ENCODE peak calls at places on chromosomes 16 and 17, in six cellular contexts. E is CD8-positive, alpha-beta T cell; O is prostate gland; Y is psoas muscle; R is suprapubic skin; S is CD4-positive, CD25-positive, alpha-beta regulatory T cell. P is an unnamed sample. For H3K9me3, the result is how much of the 10 kb centered on the place peaks cover.

GRCh38 chr16:77225182-77225581 is 26.0 kb downstream of the SYCE1L start:
- DNase-seq in E (no peak), O (no peak), Y (no peak), R (no peak), S (no peak), P (no peak)

GRCh38 chr17:6069611-6070279 is 434 bp upstream of the WSCD1 start:
- DNase-seq in E (no peak), O (no peak), Y (peak), R (no peak), S (no peak), P (no peak)

GRCh38 chr16:3954411-3954921 is 74.0 kb upstream of the CREBBP start:
- DNase-seq in E (no peak), O (no peak), Y (peak), R (peak), S (no peak), P (peak)

GRCh38 chr17:42975265-42975664 is 4.6 kb downstream of the PTGES3L start:
- DNase-seq in E (no peak), O (no peak), Y (no peak), R (no peak), S (no peak), P (no peak)

GRCh38 chr17:45131616-45132301 is 556 bp downstream of the PLCD3 start:
- DNase-seq in E (peak), O (no peak), Y (peak), R (no peak), S (peak), P (peak)

GRCh38 chr17:80337195-80337895 is 76.7 kb downstream of the RNF213 start:
- DNase-seq in E (no peak), O (no peak), Y (no peak), R (peak), S (no peak), P (no peak)

GRCh38 chr17:836154-836553 is 54.0 kb downstream of the MRM3 start:
- DNase-seq in E (no peak), O (no peak), Y (no peak), R (no peak), S (no peak), P (peak)

GRCh38 chr17:74433421-74434121 is 1.7 kb downstream of the GPRC5C start:
- DNase-seq in E (no peak), O (no peak), Y (no peak), R (no peak), S (no peak), P (no peak)

GRCh38 chr16:30068333-30068732 is 2.8 kb downstream of the ALDOA start:
- DNase-seq in E (no peak), O (no peak), Y (no peak), R (no peak), S (no peak), P (no peak)

GRCh38 chr16:31179153-31179746 is 689 bp upstream of the FUS start:
- DNase-seq in E (no peak), O (no peak), Y (peak), R (no peak), S (no peak), P (no peak)

GRCh38 chr17:72075995-72076677 is 44.7 kb upstream of the SOX9 start:
- DNase-seq in E (no peak), O (no peak), Y (no peak), R (no peak), S (no peak), P (no peak)

GRCh38 chr17:78435330-78436005 is 57.0 kb downstream of the PGS1 start:
- DNase-seq in E (no peak), O (no peak), Y (no peak), R (no peak), S (no peak), P (no peak)

GRCh38 chr16:68802190-68802589 is 41.1 kb upstream of the TANGO6 start:
- DNase-seq in E (no peak), O (no peak), Y (no peak), R (no peak), S (no peak), P (no peak)

GRCh38 chr16:5575846-5576245 is 478.3 kb upstream of the EEF2KMT start:
- DNase-seq in E (no peak), O (no peak), Y (no peak), R (no peak), S (no peak), P (no peak)

GRCh38 chr17:77391668-77392375 is 251.1 kb downstream of the SEC14L1 start:
- DNase-seq in E (no peak), O (no peak), Y (peak), R (peak), S (no peak), P (peak)

GRCh38 chr17:35664685-35665084 is 66.8 kb upstream of the RASL10B start:
- DNase-seq in E (no peak), O (no peak), Y (no peak), R (no peak), S (no peak), P (no peak)

GRCh38 chr16:84868829-84869457 is 49.2 kb downstream of the CRISPLD2 start:
- DNase-seq in E (no peak), O (no peak), Y (peak), R (no peak), S (no peak), P (peak)

GRCh38 chr17:62653831-62654829 is 26.7 kb downstream of the MRC2 start:
- DNase-seq in E (no peak), O (peak), Y (peak), R (peak), S (no peak), P (peak)

GRCh38 chr16:668519-669171 is 713 bp downstream of the RHOT2 start:
- DNase-seq in E (no peak), O (no peak), Y (no peak), R (no peak), S (no peak), P (no peak)

GRCh38 chr17:13490906-13491502 is 110.7 kb downstream of the HS3ST3A1 start:
- DNase-seq in E (no peak), O (no peak), Y (no peak), R (no peak), S (no peak), P (no peak)

GRCh38 chr17:48100160-48100559 is 1.1 kb downstream of the CBX1 start:
- DNase-seq in E (no peak), O (no peak), Y (no peak), R (no peak), S (no peak), P (no peak)

GRCh38 chr17:41689497-41690299 is 1.0 kb downstream of the EIF1 start:
- DNase-seq in E (peak), O (peak), Y (no peak), R (no peak), S (peak), P (peak)

GRCh38 chr16:70576431-70577255 is 53.0 kb downstream of the SF3B3 start:
- DNase-seq in E (no peak), O (no peak), Y (no peak), R (peak), S (no peak), P (peak)

GRCh38 chr17:36152639-36153120 is 23.8 kb downstream of the TBC1D3B start:
- DNase-seq in E (no peak), O (no peak), Y (no peak), R (no peak), S (no peak), P (no peak)

GRCh38 chr17:47165137-47165536 is 24.0 kb downstream of the CDC27 start:
- DNase-seq in E (no peak), O (no peak), Y (no peak), R (no peak), S (no peak), P (no peak)

GRCh38 chr16:27048316-27048715 is 18.4 kb upstream of the C16orf82 start:
- DNase-seq in E (no peak), O (no peak), Y (no peak), R (no peak), S (no peak), P (no peak)

GRCh38 chr16:79768594-79768993 is 168.1 kb upstream of the MAF start:
- DNase-seq in E (no peak), O (no peak), Y (no peak), R (no peak), S (no peak), P (no peak)

GRCh38 chr17:66663041-66663494 is 171.8 kb upstream of the CACNG5 start:
- DNase-seq in E (no peak), O (no peak), Y (no peak), R (no peak), S (no peak), P (no peak)

GRCh38 chr16:2005646-2006045 is 4.0 kb downstream of the ZNF598 start:
- DNase-seq in E (no peak), O (no peak), Y (peak), R (no peak), S (no peak), P (no peak)

GRCh38 chr16:2002406-2003230 is 7.0 kb downstream of the ZNF598 start:
- DNase-seq in E (no peak), O (no peak), Y (peak), R (no peak), S (no peak), P (no peak)

GRCh38 chr16:2003231-2003826 is 6.3 kb downstream of the ZNF598 start:
- DNase-seq in E (no peak), O (no peak), Y (peak), R (no peak), S (no peak), P (no peak)

GRCh38 chr16:2004795-2005517 is 4.7 kb downstream of the ZNF598 start:
- DNase-seq in E (no peak), O (no peak), Y (peak), R (no peak), S (no peak), P (peak)

DNA sequence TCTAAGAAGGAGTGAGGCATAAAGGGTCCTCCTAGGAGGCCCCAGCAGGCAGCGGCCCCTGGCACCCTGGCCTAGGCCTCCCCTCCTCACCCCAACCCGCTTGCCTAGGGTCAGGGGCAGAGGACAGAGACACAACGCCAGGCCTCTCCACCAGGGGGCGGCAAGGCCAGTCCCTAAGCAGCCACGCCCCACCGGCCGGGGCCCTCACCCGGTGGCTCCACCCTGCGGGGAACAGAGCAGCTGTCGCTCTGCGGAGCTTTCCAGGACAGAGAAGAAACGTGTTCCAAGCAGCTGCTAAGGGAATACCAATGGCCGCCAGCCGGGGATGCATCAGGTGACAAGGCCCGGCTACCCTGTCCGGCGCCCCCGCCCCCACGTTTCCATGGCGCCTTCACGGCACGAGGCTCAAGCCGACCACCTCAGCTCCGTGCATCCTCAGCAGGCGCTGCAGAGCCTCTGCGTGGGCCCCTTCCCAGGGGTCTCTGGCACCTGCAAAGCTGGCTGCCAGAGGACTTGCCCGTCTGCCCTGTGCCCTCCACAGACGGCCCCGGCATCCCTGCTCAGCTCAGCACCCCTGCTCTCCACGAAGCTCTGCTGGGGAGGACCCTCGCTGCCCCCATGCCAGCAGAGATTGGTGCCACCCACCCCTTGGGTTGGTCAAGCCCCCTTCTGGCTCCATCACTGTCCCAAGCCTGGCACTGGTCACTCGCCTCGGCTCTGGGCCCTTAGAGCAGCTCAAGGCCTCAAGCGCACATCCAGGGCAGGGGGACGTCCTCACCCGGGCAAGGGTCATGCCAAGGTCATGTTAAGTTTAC is 5.6 kb downstream of the ZNF598 start:
- DNase-seq in E (peak), O (peak), Y (peak), R (peak), S (peak), P (peak)
- H3K4me3 ChIP-seq in E (no peak), O (no peak), Y (peak), R (peak), S (no peak), P (no peak)

GRCh38 chr17:83174859-83175550 is 95.6 kb downstream of the METRNL start:
- DNase-seq in E (no peak), O (no peak), Y (no peak), R (no peak), S (no peak), P (peak)

GRCh38 chr17:83173180-83173996 is 94.0 kb downstream of the METRNL start:
- DNase-seq in E (no peak), O (no peak), Y (no peak), R (no peak), S (no peak), P (no peak)

GRCh38 chr17:83175551-83176271 is 96.3 kb downstream of the METRNL start:
- DNase-seq in E (no peak), O (no peak), Y (no peak), R (no peak), S (no peak), P (peak)

GRCh38 chr17:83176272-83176955 is 97.0 kb downstream of the METRNL start:
- DNase-seq in E (no peak), O (no peak), Y (no peak), R (no peak), S (no peak), P (no peak)

GRCh38 chr17:83173997-83174858 is 94.8 kb downstream of the METRNL start:
- DNase-seq in E (no peak), O (peak), Y (peak), R (no peak), S (no peak), P (peak)
- H3K27ac ChIP-seq in E (no peak), O (no peak), Y (no peak), R (no peak), S (no peak), P (no peak)

GRCh38 chr16:65773319-65773874 is 593.1 kb upstream of the CDH5 start:
- DNase-seq in E (no peak), O (no peak), Y (no peak), R (no peak), S (no peak), P (no peak)
- H3K9me3 ChIP-seq in E (under half), O (under half), Y (under half), R (under half), S (under half), P (under half)

GRCh38 chr17:56577190-56577589 is 16.3 kb upstream of the NOG start:
- DNase-seq in E (no peak), O (no peak), Y (no peak), R (no peak), S (no peak), P (no peak)

GRCh38 chr17:56583772-56584171 is 9.7 kb upstream of the NOG start:
- DNase-seq in E (no peak), O (no peak), Y (no peak), R (no peak), S (no peak), P (no peak)

GRCh38 chr17:56581635-56582605 is 11.6 kb upstream of the NOG start:
- DNase-seq in E (no peak), O (no peak), Y (peak), R (no peak), S (no peak), P (peak)

DNA sequence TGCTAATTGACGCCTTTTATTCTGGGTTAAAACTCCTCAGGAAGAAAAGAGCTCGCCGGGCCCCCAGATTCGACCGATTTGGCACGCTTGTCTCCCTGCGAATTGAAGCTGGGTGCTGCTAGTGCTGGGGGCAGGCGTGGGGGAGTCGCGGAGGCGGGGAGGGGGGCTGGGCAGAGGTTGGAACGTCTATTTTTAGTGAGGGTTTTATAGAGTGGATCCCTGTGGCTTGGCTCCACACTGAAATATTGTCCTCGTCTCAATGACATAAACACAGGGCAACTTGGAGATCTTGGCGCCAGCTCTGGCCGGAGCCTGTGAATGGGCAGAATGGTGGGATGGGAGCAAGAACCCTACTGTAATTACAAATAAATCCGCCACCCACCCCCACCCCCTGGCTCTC is 15.7 kb upstream of the NOG start:
- DNase-seq in E (no peak), O (no peak), Y (peak), R (no peak), S (no peak), P (peak)
- H3K4me3 ChIP-seq in E (no peak), O (no peak), Y (peak), R (no peak), S (no peak), P (peak)

GRCh38 chr17:69672924-69673323 is 258.4 kb downstream of the MAP2K6 start:
- DNase-seq in E (no peak), O (no peak), Y (no peak), R (no peak), S (no peak), P (no peak)

GRCh38 chr17:69669441-69670178 is 255.1 kb downstream of the MAP2K6 start:
- DNase-seq in E (no peak), O (peak), Y (no peak), R (no peak), S (no peak), P (peak)
- H3K27ac ChIP-seq in E (no peak), O (no peak), Y (no peak), R (no peak), S (no peak), P (no peak)